ENCODE peak calls at places on chromosomes 4 and X, in six cellular contexts. J, G, W, O, H and Z are unnamed samples.

GRCh38 chrX:106007815-106008214 is 30.7 kb downstream of the SERPINA7 start:
- DNase-seq in J (no peak), G (no peak), W (no peak), O (no peak), H (no peak), Z (no peak)

GRCh38 chr4:138005486-138005885 is 236.7 kb downstream of the SLC7A11 start:
- DNase-seq in J (no peak), G (no peak), W (no peak), O (no peak), H (no peak), Z (no peak)

GRCh38 chr4:17469931-17470674 is 41.8 kb downstream of the QDPR start:
- DNase-seq in J (no peak), G (no peak), W (no peak), O (no peak), H (no peak), Z (no peak)

GRCh38 chr4:123811763-123812390 is 415.3 kb downstream of the SPRY1 start:
- DNase-seq in J (no peak), G (no peak), W (no peak), O (no peak), H (no peak), Z (no peak)

GRCh38 chr4:11158971-11159370 is 269.7 kb downstream of the HS3ST1 start:
- DNase-seq in J (no peak), G (no peak), W (no peak), O (no peak), H (no peak), Z (no peak)

GRCh38 chrX:46459603-46460002 is 85.6 kb downstream of the ZNF674 start:
- DNase-seq in J (no peak), G (no peak), W (no peak), O (no peak), H (no peak), Z (no peak)

GRCh38 chr4:15912961-15913630 is 25.4 kb downstream of the FGFBP1 start:
- DNase-seq in J (no peak), G (no peak), W (no peak), O (no peak), H (no peak), Z (no peak)

GRCh38 chr4:57080781-57081650 is 29.2 kb downstream of the IGFBP7 start:
- DNase-seq in J (peak), G (no peak), W (peak), O (peak), H (no peak), Z (no peak)

GRCh38 chr4:126658391-126658790 is 974.4 kb upstream of the INTU start:
- DNase-seq in J (no peak), G (no peak), W (no peak), O (no peak), H (no peak), Z (no peak)

GRCh38 chr4:86960557-86960959 is 25.7 kb downstream of the AFF1 start:
- DNase-seq in J (no peak), G (no peak), W (no peak), O (no peak), H (no peak), Z (no peak)

GRCh38 chrX:107672955-107673378 is 44.7 kb downstream of the PRPS1 start:
- DNase-seq in J (peak), G (peak), W (peak), O (no peak), H (peak), Z (no peak)

GRCh38 chrX:133654801-133655200 is 239.5 kb upstream of the GPC4 start:
- DNase-seq in J (peak), G (no peak), W (no peak), O (no peak), H (no peak), Z (no peak)

GRCh38 chrX:70592091-70592490 is 147.5 kb downstream of the DLG3 start:
- DNase-seq in J (peak), G (no peak), W (peak), O (peak), H (no peak), Z (no peak)

GRCh38 chr4:63528592-63528991 is 880.7 kb downstream of the TECRL start:
- DNase-seq in J (no peak), G (no peak), W (no peak), O (no peak), H (no peak), Z (no peak)

GRCh38 chr4:185396724-185397402 is at the start of gene ANKRD37:
- DNase-seq in J (peak), G (no peak), W (no peak), O (no peak), H (peak), Z (no peak)

GRCh38 chr4:86950835-86951525 is 16.2 kb downstream of the AFF1 start:
- DNase-seq in J (no peak), G (no peak), W (no peak), O (no peak), H (no peak), Z (no peak)

GRCh38 chrX:24357101-24357500 is 3.3 kb upstream of the SUPT20HL1 start:
- DNase-seq in J (peak), G (no peak), W (no peak), O (no peak), H (no peak), Z (no peak)

GRCh38 chr4:3389186-3389878 is 52.4 kb upstream of the HGFAC start:
- DNase-seq in J (no peak), G (no peak), W (no peak), O (no peak), H (no peak), Z (no peak)

GRCh38 chrX:1264556-1264955 is 4.1 kb upstream of the CSF2RA start:
- DNase-seq in J (no peak), G (no peak), W (no peak), O (no peak), H (no peak), Z (no peak)

GRCh38 chr4:185142911-185143595 is at the start of gene SLC25A4:
- DNase-seq in J (peak), G (peak), W (peak), O (no peak), H (peak), Z (peak)

GRCh38 chr4:159283697-159284492 is 181.0 kb downstream of the RAPGEF2 start:
- DNase-seq in J (peak), G (no peak), W (no peak), O (no peak), H (no peak), Z (no peak)

GRCh38 chrX:101659601-101660063 is at the start of gene ARMCX2:
- DNase-seq in J (peak), G (no peak), W (peak), O (no peak), H (peak), Z (no peak)

GRCh38 chrX:149248073-149248625 is 257.0 kb downstream of the IDS start:
- DNase-seq in J (peak), G (no peak), W (no peak), O (no peak), H (no peak), Z (no peak)

GRCh38 chr4:6855692-6856297 is 53.8 kb upstream of the TBC1D14 start:
- DNase-seq in J (peak), G (no peak), W (peak), O (no peak), H (no peak), Z (no peak)

GRCh38 chrX:155069414-155069813 is 1.5 kb downstream of the CMC4 start:
- DNase-seq in J (no peak), G (no peak), W (no peak), O (no peak), H (no peak), Z (no peak)

GRCh38 chrX:155745792-155746191 is 133.0 kb upstream of the TMLHE start:
- DNase-seq in J (peak), G (no peak), W (no peak), O (no peak), H (peak), Z (no peak)

GRCh38 chrX:115650916-115651315 is 89.9 kb downstream of the PLS3 start:
- DNase-seq in J (peak), G (no peak), W (peak), O (no peak), H (peak), Z (no peak)
- TF ChIP-seq CTCF in J (peak), G (peak), W (peak), O (peak), H (no peak), Z (peak)

GRCh38 chrX:120768254-120768653 is 107.4 kb downstream of the CT47B1 start:
- DNase-seq in J (peak), G (no peak), W (no peak), O (no peak), H (no peak), Z (no peak)

GRCh38 chrX:120759685-120760084 is 116.0 kb downstream of the CT47B1 start:
- DNase-seq in J (no peak), G (no peak), W (no peak), O (no peak), H (no peak), Z (no peak)

GRCh38 chrX:120761810-120762209 is 113.9 kb downstream of the CT47B1 start:
- DNase-seq in J (peak), G (no peak), W (peak), O (no peak), H (no peak), Z (no peak)

GRCh38 chrX:120768681-120769080 is 107.0 kb downstream of the CT47B1 start:
- DNase-seq in J (peak), G (no peak), W (peak), O (no peak), H (no peak), Z (no peak)

DNA sequence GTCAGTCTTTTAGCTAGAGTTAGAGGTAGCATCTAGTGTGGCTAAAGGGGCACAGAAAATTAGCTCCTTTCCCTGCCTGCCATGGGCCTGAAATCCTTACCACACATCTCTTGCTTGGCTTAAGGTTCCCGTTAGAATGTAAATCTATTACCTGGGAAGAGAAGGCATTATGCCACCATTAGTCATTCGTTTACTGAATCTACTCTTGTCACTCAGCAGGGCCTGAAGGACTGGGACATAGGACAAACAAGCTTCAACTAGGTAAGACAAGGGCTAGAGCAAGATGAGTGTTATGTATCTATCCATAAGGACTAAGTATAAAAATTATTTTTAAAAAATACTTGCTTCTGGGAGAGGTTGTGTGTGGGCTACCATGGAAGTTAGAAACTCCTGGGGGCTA is 112.4 kb downstream of the CT47B1 start:
- DNase-seq in J (no peak), G (no peak), W (no peak), O (no peak), H (no peak), Z (no peak)
- TF ChIP-seq CTCF in J (no peak), G (no peak), W (no peak), O (no peak), H (no peak), Z (no peak)

GRCh38 chrX:19882066-19882775 is 5.2 kb downstream of the SH3KBP1 start:
- DNase-seq in J (no peak), G (no peak), W (no peak), O (no peak), H (no peak), Z (no peak)
- TF ChIP-seq CTCF in J (no peak), G (no peak), W (no peak), O (no peak), H (no peak), Z (no peak)

GRCh38 chrX:68498044-68498507 is 775 bp upstream of the YIPF6 start:
- DNase-seq in J (peak), G (no peak), W (no peak), O (no peak), H (no peak), Z (no peak)
- TF ChIP-seq CTCF in J (no peak), G (peak), W (no peak), O (no peak), H (no peak), Z (peak)

GRCh38 chr4:77044458-77045124 is 31.2 kb downstream of the CCNI start:
- DNase-seq in J (peak), G (no peak), W (no peak), O (no peak), H (no peak), Z (no peak)

GRCh38 chr4:77050962-77051361 is 24.8 kb downstream of the CCNI start:
- DNase-seq in J (no peak), G (no peak), W (no peak), O (no peak), H (no peak), Z (no peak)

GRCh38 chr4:77045490-77045889 is 30.3 kb downstream of the CCNI start:
- DNase-seq in J (peak), G (no peak), W (no peak), O (no peak), H (no peak), Z (no peak)

GRCh38 chr4:77043507-77044131 is 32.2 kb downstream of the CCNI start:
- DNase-seq in J (peak), G (no peak), W (no peak), O (no peak), H (no peak), Z (no peak)

DNA sequence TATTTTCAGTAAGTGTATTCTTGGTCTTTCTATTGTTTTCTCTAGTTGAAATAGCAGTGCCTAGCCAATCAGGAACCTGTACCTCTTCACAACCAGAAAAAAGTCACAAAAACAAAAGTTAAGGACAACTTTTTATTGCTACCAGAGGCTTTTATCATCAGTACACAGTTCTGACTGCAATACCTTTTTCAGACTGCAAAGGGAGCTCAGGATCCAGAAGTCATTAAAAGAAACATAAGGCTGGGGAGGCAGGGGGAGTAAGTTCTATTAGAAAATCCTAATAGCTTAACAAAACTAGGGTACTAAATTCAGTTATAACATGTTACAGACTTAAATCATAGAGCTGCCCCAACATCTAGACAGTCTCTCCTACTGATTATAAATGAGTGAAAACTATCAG is 28.8 kb downstream of the CCNI start:
- DNase-seq in J (peak), G (no peak), W (no peak), O (no peak), H (no peak), Z (no peak)
- TF ChIP-seq CTCF in J (peak), G (peak), W (peak), O (no peak), H (no peak), Z (peak)